ENCODE peak calls at places on chromosome 16, in nine cellular contexts. C, G, S, T, A, I, O, W and J are unnamed samples.

GRCh38 chr16:25013751-25014499 is 1.2 kb downstream of the ARHGAP17 start:
- DNase-seq in G (no peak), O (peak; percentile 83), A (no peak), I (no peak), W (no peak), T (no peak), C (no peak), S (no peak), J (no peak)

GRCh38 chr16:1474047-1474446 is 781 bp downstream of the CLCN7 start:
- DNase-seq in I (no peak), C (no peak), O (no peak), T (no peak), W (no peak), G (no peak), A (no peak), S (no peak), J (no peak)

GRCh38 chr16:3009568-3010390 is 2.9 kb upstream of the CLDN9 start:
- DNase-seq in T (no peak), A (no peak), I (no peak), C (no peak), G (no peak), O (no peak), S (no peak), W (no peak), J (peak; percentile 66)

GRCh38 chr16:54216268-54217187 is 70.1 kb downstream of the IRX3 start:
- DNase-seq in O (no peak), A (no peak), G (peak; percentile 10), W (no peak), I (no peak), C (no peak), S (no peak), T (no peak), J (no peak)

GRCh38 chr16:83651871-83652270 is 155.9 kb upstream of the HSBP1 start:
- DNase-seq in W (no peak), A (no peak), G (no peak), O (no peak), I (peak; percentile 6), S (no peak), C (no peak), T (no peak), J (no peak)

GRCh38 chr16:1993731-1994131 is 4.0 kb downstream of the SYNGR3 start:
- DNase-seq in O (no peak), W (no peak), A (no peak), I (no peak), C (no peak), T (no peak), G (no peak), S (no peak), J (no peak)

GRCh38 chr16:27198451-27199234 is 4.7 kb upstream of the KDM8 start:
- DNase-seq in G (no peak), A (no peak), I (no peak), T (no peak), C (no peak), S (no peak), W (no peak), O (no peak), J (no peak)

GRCh38 chr16:56742030-56742984 is 12.4 kb downstream of the NUP93 start:
- DNase-seq in I (no peak), T (no peak), G (peak; percentile 83), S (no peak), W (no peak), O (no peak), A (no peak), C (peak; percentile 54), J (no peak)

GRCh38 chr16:9351440-9351839 is 260.0 kb downstream of the HAPSTR1 start:
- DNase-seq in C (no peak), T (no peak), A (no peak), S (no peak), O (no peak), I (no peak), W (no peak), G (no peak), J (no peak)

GRCh38 chr16:52912565-52913173 is 140.0 kb downstream of the CHD9NB start:
- DNase-seq in W (peak; percentile 4), S (no peak), T (peak; percentile 17), O (peak; percentile 41), C (peak; percentile 6), A (peak; percentile 42), I (peak; percentile 67), G (peak; percentile 66), J (peak; percentile 20)

GRCh38 chr16:81545470-81546175 is 101.0 kb downstream of the CMIP start:
- DNase-seq in S (no peak), A (no peak), O (no peak), C (no peak), G (no peak), I (no peak), T (no peak), W (no peak), J (no peak)

GRCh38 chr16:54060599-54061355 is 225.8 kb downstream of the IRX3 start:
- DNase-seq in I (no peak), A (no peak), T (no peak), W (no peak), S (no peak), C (no peak), G (no peak), O (no peak), J (no peak)

GRCh38 chr16:3188925-3189825 is 1.2 kb downstream of the OR1F1 start:
- DNase-seq in G (peak; percentile 60), T (peak; percentile 61), A (no peak), W (peak; percentile 67), C (no peak), S (no peak), I (peak; percentile 53), O (no peak), J (no peak)

GRCh38 chr16:20385844-20386832 is 18.4 kb downstream of the PDILT start:
- DNase-seq in C (peak; percentile 6), S (peak; percentile 26), W (peak; percentile 35), T (peak; percentile 18), I (peak; percentile 15), A (peak; percentile 50), O (peak; percentile 42), G (peak; percentile 39), J (peak; percentile 34)

GRCh38 chr16:48478418-48478817 is 93.2 kb upstream of the SIAH1 start:
- DNase-seq in G (no peak), C (no peak), T (no peak), S (no peak), W (no peak), O (no peak), I (no peak), A (no peak), J (no peak)

GRCh38 chr16:77551352-77551751 is 116.5 kb upstream of the ADAMTS18 start:
- DNase-seq in C (no peak), W (no peak), A (no peak), I (no peak), O (no peak), T (no peak), G (no peak), S (no peak), J (no peak)

GRCh38 chr16:48123104-48123788 is 32.5 kb downstream of the ABCC12 start:
- DNase-seq in T (peak; percentile 29), S (no peak), O (no peak), G (peak; percentile 97), W (no peak), I (no peak), C (peak; percentile 96), A (no peak), J (no peak)

GRCh38 chr16:85637808-85638186 is 24.7 kb downstream of the GSE1 start:
- DNase-seq in A (peak; percentile 48), W (no peak), S (no peak), G (no peak), O (no peak), I (no peak), C (no peak), T (no peak), J (no peak)

GRCh38 chr16:85289760-85290625 is 177.7 kb upstream of the CIBAR2 start:
- DNase-seq in A (no peak), I (no peak), C (no peak), T (no peak), W (no peak), O (no peak), S (no peak), G (no peak), J (no peak)

GRCh38 chr16:25063865-25064264 is 47.7 kb upstream of the LCMT1 start:
- DNase-seq in W (no peak), C (no peak), T (no peak), A (no peak), I (no peak), O (no peak), S (no peak), G (no peak), J (no peak)

GRCh38 chr16:9381908-9382307 is 290.5 kb downstream of the HAPSTR1 start:
- DNase-seq in S (no peak), C (no peak), T (no peak), I (no peak), O (no peak), W (no peak), A (no peak), G (no peak), J (no peak)

GRCh38 chr16:57977418-57978069 is 6.6 kb upstream of the CNGB1 start:
- DNase-seq in G (no peak), W (no peak), S (no peak), T (no peak), O (no peak), C (no peak), I (no peak), A (no peak), J (no peak)

GRCh38 chr16:57999971-58000705 is at the start of gene ZNF319:
- DNase-seq in T (no peak), O (peak; percentile 34), C (no peak), A (no peak), S (no peak), I (no peak), G (no peak), W (no peak), J (peak; percentile 64)

GRCh38 chr16:14957576-14958322 is 17.1 kb upstream of the PDXDC1 start:
- DNase-seq in S (no peak), T (no peak), W (no peak), G (no peak), I (no peak), A (no peak), C (no peak), O (no peak), J (no peak)

GRCh38 chr16:19338335-19338734 is 52.8 kb downstream of the CLEC19A start:
- DNase-seq in O (no peak), C (no peak), S (no peak), T (no peak), A (no peak), W (no peak), G (no peak), I (no peak), J (no peak)

GRCh38 chr16:75029854-75030253 is 31.0 kb downstream of the ZNRF1 start:
- DNase-seq in G (peak; percentile 57), I (no peak), A (no peak), W (no peak), C (peak; percentile 20), T (no peak), S (no peak), O (no peak), J (no peak)

GRCh38 chr16:85956426-85956825 is 57.5 kb downstream of the IRF8 start:
- DNase-seq in C (no peak), O (no peak), I (no peak), G (no peak), T (no peak), A (no peak), S (no peak), W (no peak), J (no peak)

GRCh38 chr16:69566437-69567030 is 768 bp downstream of the NFAT5 start:
- DNase-seq in O (peak; percentile 53), I (no peak), A (no peak), S (no peak), G (peak; percentile 71), T (no peak), W (no peak), C (no peak), J (peak; percentile 38)

GRCh38 chr16:75732871-75733270 is 6.6 kb upstream of the CPHXL start:
- DNase-seq in O (no peak), W (no peak), A (no peak), T (no peak), I (no peak), G (no peak), S (no peak), C (no peak), J (no peak)

GRCh38 chr16:10616744-10617640 is 36.6 kb upstream of the EMP2 start:
- DNase-seq in W (no peak), I (no peak), C (no peak), S (no peak), A (no peak), T (no peak), G (peak; percentile 36), O (no peak), J (peak; percentile 39)

GRCh38 chr16:70789231-70789926 is 11.6 kb downstream of the VAC14 start:
- DNase-seq in I (no peak), A (no peak), W (no peak), T (no peak), G (peak; percentile 85), O (no peak), S (no peak), C (no peak), J (no peak)